ENCODE peak calls at places on chromosomes 4 and X, in five cellular contexts. One of them, this sample, is unnamed.

GRCh38 chr4:8364141-8364540 is 76.4 kb downstream of the ACOX3 start:
- DNase-seq in suprapubic skin: no peak
- DNase-seq in tibial artery: no peak
- DNase-seq in right atrium auricular region: no peak
- DNase-seq in CD4-positive, alpha-beta T cell: no peak
- DNase-seq in this sample: no peak

GRCh38 chr4:119672938-119673337 is 44.3 kb upstream of the PDE5A start:
- DNase-seq in suprapubic skin: no peak
- DNase-seq in tibial artery: no peak
- DNase-seq in right atrium auricular region: no peak
- DNase-seq in CD4-positive, alpha-beta T cell: no peak
- DNase-seq in this sample: no peak

GRCh38 chr4:26896636-26897035 is 36.0 kb downstream of the STIM2 start:
- DNase-seq in suprapubic skin: no peak
- DNase-seq in tibial artery: no peak
- DNase-seq in right atrium auricular region: no peak
- DNase-seq in CD4-positive, alpha-beta T cell: no peak
- DNase-seq in this sample: no peak

GRCh38 chrX:126165721-126166401 is at the start of gene DCAF12L2:
- DNase-seq in suprapubic skin: no peak
- DNase-seq in tibial artery: no peak
- DNase-seq in right atrium auricular region: no peak
- DNase-seq in CD4-positive, alpha-beta T cell: no peak
- DNase-seq in this sample: no peak

GRCh38 chr4:118032691-118033090 is 1.6 kb upstream of the NDST3 start:
- DNase-seq in suprapubic skin: no peak
- DNase-seq in tibial artery: no peak
- DNase-seq in right atrium auricular region: no peak
- DNase-seq in CD4-positive, alpha-beta T cell: no peak
- DNase-seq in this sample: no peak

GRCh38 chrX:33725556-33726232 is 406.4 kb downstream of the FAM47A start:
- DNase-seq in suprapubic skin: no peak
- DNase-seq in tibial artery: no peak
- DNase-seq in right atrium auricular region: no peak
- DNase-seq in CD4-positive, alpha-beta T cell: no peak
- DNase-seq in this sample: no peak

GRCh38 chr4:90995996-90996395 is 868.8 kb downstream of the CCSER1 start:
- DNase-seq in suprapubic skin: no peak
- DNase-seq in tibial artery: no peak
- DNase-seq in right atrium auricular region: no peak
- DNase-seq in CD4-positive, alpha-beta T cell: no peak
- DNase-seq in this sample: no peak

GRCh38 chrX:40550069-40550468 is 30.7 kb upstream of the ATP6AP2 start:
- DNase-seq in suprapubic skin: no peak
- DNase-seq in tibial artery: no peak
- DNase-seq in right atrium auricular region: no peak
- DNase-seq in CD4-positive, alpha-beta T cell: no peak
- DNase-seq in this sample: no peak

GRCh38 chr4:54231419-54232150 is 2.5 kb downstream of the PDGFRA start:
- DNase-seq in suprapubic skin: peak; percentile 90
- DNase-seq in tibial artery: peak; percentile 91
- DNase-seq in right atrium auricular region: peak; percentile 77
- DNase-seq in CD4-positive, alpha-beta T cell: no peak
- DNase-seq in this sample: peak; percentile 59

GRCh38 chrX:9611436-9612145 is 146.7 kb downstream of the TBL1X start:
- DNase-seq in suprapubic skin: no peak
- DNase-seq in tibial artery: no peak
- DNase-seq in right atrium auricular region: no peak
- DNase-seq in CD4-positive, alpha-beta T cell: no peak
- DNase-seq in this sample: no peak

GRCh38 chrX:97563531-97564133 is 679.9 kb downstream of the RPA4 start:
- DNase-seq in suprapubic skin: no peak
- DNase-seq in tibial artery: no peak
- DNase-seq in right atrium auricular region: no peak
- DNase-seq in CD4-positive, alpha-beta T cell: peak; percentile 16
- DNase-seq in this sample: no peak
- H3K27ac ChIP-seq in suprapubic skin: no peak overlapping the region
- H3K27ac ChIP-seq in tibial artery: peak overlapping the region; percentile 22
- H3K27ac ChIP-seq in right atrium auricular region: peak overlapping the region; percentile 24
- H3K27ac ChIP-seq in CD4-positive, alpha-beta T cell: peak overlapping the region; percentile 41
- H3K27ac ChIP-seq in this sample: no peak overlapping the region

GRCh38 chr4:69974646-69975045 is 9.1 kb upstream of the CSN2 start:
- DNase-seq in suprapubic skin: no peak
- DNase-seq in tibial artery: no peak
- DNase-seq in right atrium auricular region: no peak
- DNase-seq in CD4-positive, alpha-beta T cell: no peak
- DNase-seq in this sample: no peak
- H3K27ac ChIP-seq in suprapubic skin: no peak overlapping the region
- H3K27ac ChIP-seq in tibial artery: no peak overlapping the region
- H3K27ac ChIP-seq in right atrium auricular region: no peak overlapping the region
- H3K27ac ChIP-seq in CD4-positive, alpha-beta T cell: no peak overlapping the region
- H3K27ac ChIP-seq in this sample: no peak overlapping the region

GRCh38 chrX:153871451-153871850 is 14.5 kb downstream of the L1CAM start:
- DNase-seq in suprapubic skin: no peak
- DNase-seq in tibial artery: no peak
- DNase-seq in right atrium auricular region: no peak
- DNase-seq in CD4-positive, alpha-beta T cell: no peak
- DNase-seq in this sample: no peak
- H3K27ac ChIP-seq in suprapubic skin: no peak overlapping the region
- H3K27ac ChIP-seq in tibial artery: no peak overlapping the region
- H3K27ac ChIP-seq in right atrium auricular region: no peak overlapping the region
- H3K27ac ChIP-seq in CD4-positive, alpha-beta T cell: no peak overlapping the region
- H3K27ac ChIP-seq in this sample: no peak overlapping the region

DNA sequence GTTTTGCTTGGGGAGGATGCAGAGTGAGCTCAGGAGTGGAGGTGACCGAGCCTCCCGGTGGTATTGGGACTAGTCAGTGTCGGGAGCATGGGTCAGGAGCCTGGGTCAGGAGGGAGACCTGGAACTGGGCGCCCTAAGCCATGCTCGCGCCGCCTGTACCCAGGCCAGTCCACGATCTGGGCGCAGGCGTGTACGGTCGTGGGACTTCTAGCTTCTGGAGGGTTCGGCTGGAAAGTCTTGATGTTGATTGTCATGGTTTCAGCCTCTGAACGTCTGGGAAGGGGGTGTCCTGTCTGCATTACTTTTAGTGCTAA is 244 bp downstream of the EIF2S3 start:
- DNase-seq in suprapubic skin: no peak
- DNase-seq in tibial artery: no peak
- DNase-seq in right atrium auricular region: no peak
- DNase-seq in CD4-positive, alpha-beta T cell: no peak
- DNase-seq in this sample: no peak
- H3K27ac ChIP-seq in suprapubic skin: peak overlapping the region; percentile 90
- H3K27ac ChIP-seq in tibial artery: peak overlapping the region; percentile 82
- H3K27ac ChIP-seq in right atrium auricular region: peak overlapping the region; percentile 87
- H3K27ac ChIP-seq in CD4-positive, alpha-beta T cell: peak overlapping the region; percentile 89
- H3K27ac ChIP-seq in this sample: no peak overlapping the region

GRCh38 chr4:85672959-85673358 is 198.0 kb downstream of the ARHGAP24 start:
- DNase-seq in suprapubic skin: no peak
- DNase-seq in tibial artery: no peak
- DNase-seq in right atrium auricular region: no peak
- DNase-seq in CD4-positive, alpha-beta T cell: no peak
- DNase-seq in this sample: no peak
- H3K27ac ChIP-seq in suprapubic skin: no peak overlapping the region
- H3K27ac ChIP-seq in tibial artery: no peak overlapping the region
- H3K27ac ChIP-seq in right atrium auricular region: no peak overlapping the region
- H3K27ac ChIP-seq in CD4-positive, alpha-beta T cell: no peak overlapping the region
- H3K27ac ChIP-seq in this sample: no peak overlapping the region

DNA sequence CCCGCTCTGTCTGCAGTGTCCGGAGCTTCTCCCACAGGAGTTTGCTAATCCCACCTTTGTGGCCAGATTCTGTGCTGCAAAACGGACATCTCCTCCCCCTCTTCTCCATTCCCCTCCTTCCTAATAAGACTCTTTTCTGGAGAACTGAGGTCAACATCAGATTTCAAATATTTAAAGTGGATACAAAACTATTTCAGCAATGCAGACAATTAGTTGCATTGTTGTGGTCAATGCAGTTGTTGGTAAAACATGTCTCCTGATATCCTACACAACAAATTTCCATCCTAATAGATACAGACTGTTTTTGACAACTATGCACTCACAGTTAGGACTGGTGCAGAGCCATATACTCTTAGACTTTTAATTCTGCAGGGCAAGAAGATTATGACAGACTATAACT is 5.1 kb upstream of the MCUB start:
- DNase-seq in suprapubic skin: no peak
- DNase-seq in tibial artery: no peak
- DNase-seq in right atrium auricular region: no peak
- DNase-seq in CD4-positive, alpha-beta T cell: no peak
- DNase-seq in this sample: no peak
- H3K27ac ChIP-seq in suprapubic skin: no peak overlapping the region
- H3K27ac ChIP-seq in tibial artery: no peak overlapping the region
- H3K27ac ChIP-seq in right atrium auricular region: no peak overlapping the region
- H3K27ac ChIP-seq in CD4-positive, alpha-beta T cell: no peak overlapping the region
- H3K27ac ChIP-seq in this sample: no peak overlapping the region

This sample was measured in RWPE2.